ENCODE peak calls at places on chromosomes 6 and 20, in four cellular contexts. F is aorta; C is adrenal gland; Z is CD8-positive, alpha-beta memory T cell. P is an unnamed sample.

GRCh38 chr20:36017034-36017951 is 48.9 kb downstream of the CNBD2 start:
- DNase-seq in F (no peak), C (peak; percentile 60), Z (no peak), P (no peak)

GRCh38 chr20:45592574-45593189 is 13.6 kb upstream of the WFDC8 start:
- DNase-seq in F (no peak), C (no peak), Z (no peak), P (no peak)

GRCh38 chr6:152863618-152864326 is 113.2 kb downstream of the VIP start:
- DNase-seq in F (peak; percentile 65), C (peak; percentile 86), Z (peak; percentile 73), P (peak; percentile 16)

GRCh38 chr6:52144196-52145076 is 41.7 kb upstream of the IL17A start:
- DNase-seq in F (no peak), C (no peak), Z (no peak), P (no peak)

GRCh38 chr6:170210651-170211403 is 80.1 kb downstream of the DLL1 start:
- DNase-seq in F (no peak), C (no peak), Z (peak; percentile 25), P (no peak)

GRCh38 chr20:34037767-34038166 is 44.1 kb downstream of the RALY start:
- DNase-seq in F (no peak), C (no peak), Z (no peak), P (no peak)

GRCh38 chr20:41587956-41588355 is 30.2 kb downstream of the CHD6 start:
- DNase-seq in F (no peak), C (no peak), Z (no peak), P (no peak)

GRCh38 chr20:50344232-50345071 is 153.8 kb downstream of the CEBPB start:
- DNase-seq in F (no peak), C (no peak), Z (no peak), P (no peak)

GRCh38 chr6:136403166-136403980 is 113.7 kb upstream of the BCLAF1 start:
- DNase-seq in F (no peak), C (peak; percentile 78), Z (no peak), P (no peak)

GRCh38 chr6:132964868-132965382 is 150.6 kb downstream of the RPS12 start:
- DNase-seq in F (no peak), C (no peak), Z (no peak), P (no peak)

GRCh38 chr20:40868568-40869223 is 159.9 kb upstream of the TOP1 start:
- DNase-seq in F (peak; percentile 70), C (peak; percentile 77), Z (no peak), P (no peak)

GRCh38 chr20:48186447-48186846 is 401.2 kb upstream of the SULF2 start:
- DNase-seq in F (no peak), C (no peak), Z (no peak), P (no peak)

GRCh38 chr6:92469429-92469828 is 949.9 kb downstream of the EPHA7 start:
- DNase-seq in F (no peak), C (no peak), Z (no peak), P (no peak)

GRCh38 chr6:3251462-3252314 is 7.1 kb upstream of the PSMG4 start:
- DNase-seq in F (peak; percentile 86), C (peak; percentile 92), Z (peak; percentile 86), P (peak; percentile 75)

GRCh38 chr6:166084951-166085350 is 82.7 kb downstream of the TBXT start:
- DNase-seq in F (no peak), C (no peak), Z (no peak), P (no peak)

GRCh38 chr6:514396-514973 is 122.9 kb downstream of the IRF4 start:
- DNase-seq in F (no peak), C (no peak), Z (no peak), P (no peak)

GRCh38 chr6:105374010-105374420 is 28.9 kb downstream of the PREP start:
- DNase-seq in F (no peak), C (no peak), Z (no peak), P (no peak)

GRCh38 chr6:24887520-24887919 is 48.2 kb downstream of the RIPOR2 start:
- DNase-seq in F (no peak), C (no peak), Z (no peak), P (no peak)

GRCh38 chr20:60430516-60431001 is 472.3 kb downstream of the CDH26 start:
- DNase-seq in F (no peak), C (no peak), Z (no peak), P (no peak)

GRCh38 chr20:60428651-60429050 is 470.4 kb downstream of the CDH26 start:
- DNase-seq in F (no peak), C (no peak), Z (no peak), P (no peak)

GRCh38 chr20:60427516-60427915 is 469.3 kb downstream of the CDH26 start:
- DNase-seq in F (no peak), C (no peak), Z (no peak), P (no peak)

GRCh38 chr20:60431349-60431748 is 473.1 kb downstream of the CDH26 start:
- DNase-seq in F (no peak), C (no peak), Z (no peak), P (no peak)
- H3K9me3 ChIP-seq in F (peaks cover 2% of the 10 kb centered on the region), C (no peaks in the 10 kb centered on the region), Z (no peaks in the 10 kb centered on the region), P (no peaks in the 10 kb centered on the region)

GRCh38 chr6:27216874-27217273 is 30.6 kb upstream of the PRSS16 start:
- DNase-seq in F (no peak), C (no peak), Z (no peak), P (no peak)
- H3K9me3 ChIP-seq in F (peaks cover 1% of the 10 kb centered on the region), C (no peaks in the 10 kb centered on the region), Z (no peaks in the 10 kb centered on the region), P (no peaks in the 10 kb centered on the region)

GRCh38 chr20:37458761-37459160 is 62.3 kb upstream of the NNAT start:
- DNase-seq in F (no peak), C (no peak), Z (no peak), P (no peak)

GRCh38 chr20:37454636-37455035 is 66.4 kb upstream of the NNAT start:
- DNase-seq in F (no peak), C (no peak), Z (no peak), P (no peak)

GRCh38 chr20:37457928-37458327 is 63.1 kb upstream of the NNAT start:
- DNase-seq in F (no peak), C (no peak), Z (no peak), P (no peak)

GRCh38 chr20:37455659-37456058 is 65.4 kb upstream of the NNAT start:
- DNase-seq in F (no peak), C (no peak), Z (no peak), P (no peak)

DNA sequence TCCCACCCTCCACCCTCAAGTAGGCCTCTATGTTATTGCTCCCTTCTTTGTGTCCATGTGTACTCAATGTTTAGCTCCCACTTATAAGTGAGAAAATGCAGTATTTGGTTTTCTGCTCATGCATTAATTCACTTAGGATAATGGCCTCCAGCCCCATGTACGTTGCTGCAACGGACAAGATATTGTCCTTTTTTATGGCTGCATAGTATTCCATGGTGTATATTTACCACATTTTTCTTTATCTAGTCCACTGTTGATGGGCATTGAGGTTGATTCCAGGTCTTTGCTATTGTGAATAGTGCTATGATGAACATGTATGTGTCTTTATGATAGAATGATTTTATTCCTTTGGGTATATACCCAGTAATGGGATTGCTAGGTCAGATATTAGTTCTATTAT is 64.1 kb upstream of the NNAT start:
- DNase-seq in F (no peak), C (no peak), Z (no peak), P (no peak)
- H3K9me3 ChIP-seq in F (peaks cover 16% of the 10 kb centered on the region), C (no peaks in the 10 kb centered on the region), Z (peaks cover 9% of the 10 kb centered on the region), P (peaks cover 12% of the 10 kb centered on the region)

GRCh38 chr20:56222945-56223344 is 25.6 kb upstream of the MC3R start:
- DNase-seq in F (no peak), C (no peak), Z (no peak), P (no peak)

GRCh38 chr20:56223352-56223751 is 25.2 kb upstream of the MC3R start:
- DNase-seq in F (no peak), C (no peak), Z (no peak), P (no peak)

GRCh38 chr20:56217820-56218219 is 30.7 kb upstream of the MC3R start:
- DNase-seq in F (no peak), C (no peak), Z (no peak), P (no peak)

DNA sequence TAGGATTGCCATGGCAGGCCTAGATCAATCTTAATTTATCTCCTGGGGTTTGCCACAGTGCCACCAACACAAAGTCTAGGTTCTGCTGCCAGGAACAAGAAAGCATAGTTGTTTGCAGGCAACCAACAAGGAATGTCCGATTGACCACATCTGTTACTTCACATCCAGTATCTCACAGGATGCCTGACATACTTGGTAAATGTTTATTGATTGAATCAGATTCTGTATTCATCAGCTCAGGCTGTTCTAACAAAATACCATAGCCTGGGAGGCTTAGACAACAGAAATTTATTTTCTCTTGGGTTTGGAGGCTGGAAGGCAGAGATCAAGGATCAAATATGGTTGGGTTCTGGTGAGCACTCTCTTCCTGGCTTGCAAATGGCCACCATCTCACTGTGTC is 26.3 kb upstream of the MC3R start:
- DNase-seq in F (no peak), C (no peak), Z (no peak), P (no peak)
- H3K9me3 ChIP-seq in F (peaks cover 3% of the 10 kb centered on the region), C (no peaks in the 10 kb centered on the region), Z (no peaks in the 10 kb centered on the region), P (no peaks in the 10 kb centered on the region)

DNA sequence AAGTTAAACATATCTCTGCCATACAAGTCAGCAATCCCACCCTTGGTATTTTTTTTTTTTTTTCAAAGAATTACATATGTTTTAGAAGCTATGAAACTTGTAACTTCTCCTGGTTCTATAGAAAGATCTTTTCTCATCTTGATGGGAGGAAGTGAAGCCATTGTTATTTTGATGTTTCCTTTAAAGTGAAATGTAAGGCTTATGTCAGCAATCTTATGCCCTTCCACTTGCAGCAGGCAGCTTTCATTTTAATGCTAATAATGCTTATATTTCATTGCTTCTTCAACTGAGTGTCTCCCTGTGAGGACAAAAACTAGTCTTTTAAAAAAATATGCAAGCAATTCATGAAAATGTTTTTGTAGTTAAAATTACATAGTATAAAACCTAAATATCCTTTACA is 1614.7 kb downstream of the KHDRBS2 start:
- DNase-seq in F (no peak), C (no peak), Z (no peak), P (no peak)
- H3K9me3 ChIP-seq in F (peaks cover 3% of the 10 kb centered on the region), C (no peaks in the 10 kb centered on the region), Z (no peaks in the 10 kb centered on the region), P (no peaks in the 10 kb centered on the region)

DNA sequence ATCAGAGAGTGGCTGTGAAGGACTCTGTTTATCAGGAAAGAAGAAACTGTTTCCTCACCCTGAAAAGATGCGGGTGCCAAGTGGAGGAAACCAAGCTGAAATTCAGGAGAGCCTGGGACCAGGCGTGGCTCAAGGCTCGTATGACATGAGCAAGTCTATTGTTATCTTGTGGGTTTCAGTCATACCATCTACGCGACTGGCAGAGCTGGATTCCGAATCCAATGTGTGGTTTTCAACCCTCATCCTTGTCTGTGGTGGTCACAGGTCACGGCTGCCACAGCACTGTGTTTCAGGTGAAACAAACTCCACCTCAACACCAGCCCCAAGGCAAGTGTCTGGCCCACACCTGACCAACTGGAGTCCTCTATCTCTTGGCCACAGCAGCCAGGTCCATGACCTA is 9.1 kb downstream of the MC3R start:
- DNase-seq in F (no peak), C (no peak), Z (no peak), P (no peak)
- H3K9me3 ChIP-seq in F (no peaks in the 10 kb centered on the region), C (no peaks in the 10 kb centered on the region), Z (no peaks in the 10 kb centered on the region), P (no peaks in the 10 kb centered on the region)

GRCh38 chr20:63370623-63371176 is 9.6 kb upstream of the CHRNA4 start:
- DNase-seq in F (no peak), C (no peak), Z (no peak), P (no peak)

GRCh38 chr20:63369724-63370622 is 8.8 kb upstream of the CHRNA4 start:
- DNase-seq in F (no peak), C (no peak), Z (no peak), P (no peak)

GRCh38 chr20:63372971-63373885 is 12.1 kb upstream of the CHRNA4 start:
- DNase-seq in F (no peak), C (no peak), Z (no peak), P (no peak)

GRCh38 chr20:63369024-63369530 is 7.9 kb upstream of the CHRNA4 start:
- DNase-seq in F (no peak), C (no peak), Z (no peak), P (no peak)

GRCh38 chr20:63371346-63371865 is 10.3 kb upstream of the CHRNA4 start:
- DNase-seq in F (no peak), C (no peak), Z (no peak), P (no peak)
- H3K9me3 ChIP-seq in F (no peaks in the 10 kb centered on the region), C (no peaks in the 10 kb centered on the region), Z (no peaks in the 10 kb centered on the region), P (no peaks in the 10 kb centered on the region)